ENCODE peak calls at places on chromosomes 1 and 21, in eight cellular contexts. One of them, this sample, is unnamed.

GRCh38 chr1:202286622-202287097 is 55.1 kb downstream of the UBE2T start:
- DNase-seq in AG04450: no peak
- DNase-seq in prostate gland: no peak
- DNase-seq in tibial nerve: no peak
- DNase-seq in neural progenitor cell: no peak
- DNase-seq in fibroblast of lung: peak
- DNase-seq in HFF-Myc: peak
- DNase-seq in foreskin fibroblast: peak
- DNase-seq in this sample: peak

GRCh38 chr1:159826436-159827101 is at the start of gene SLAMF8:
- DNase-seq in AG04450: no peak
- DNase-seq in prostate gland: no peak
- DNase-seq in tibial nerve: peak
- DNase-seq in neural progenitor cell: no peak
- DNase-seq in fibroblast of lung: no peak
- DNase-seq in HFF-Myc: no peak
- DNase-seq in foreskin fibroblast: no peak
- DNase-seq in this sample: no peak

GRCh38 chr1:51516639-51517158 is 2.4 kb downstream of the EPS15 start:
- DNase-seq in AG04450: no peak
- DNase-seq in prostate gland: no peak
- DNase-seq in tibial nerve: no peak
- DNase-seq in neural progenitor cell: no peak
- DNase-seq in fibroblast of lung: no peak
- DNase-seq in HFF-Myc: no peak
- DNase-seq in foreskin fibroblast: peak
- DNase-seq in this sample: peak

GRCh38 chr1:77202746-77203145 is 16.5 kb downstream of the PIGK start:
- DNase-seq in AG04450: no peak
- DNase-seq in prostate gland: no peak
- DNase-seq in tibial nerve: no peak
- DNase-seq in neural progenitor cell: no peak
- DNase-seq in fibroblast of lung: no peak
- DNase-seq in HFF-Myc: no peak
- DNase-seq in foreskin fibroblast: no peak
- DNase-seq in this sample: peak

GRCh38 chr1:113542221-113542701 is 151.9 kb downstream of the MAGI3 start:
- DNase-seq in AG04450: peak
- DNase-seq in prostate gland: no peak
- DNase-seq in tibial nerve: no peak
- DNase-seq in neural progenitor cell: no peak
- DNase-seq in fibroblast of lung: peak
- DNase-seq in HFF-Myc: peak
- DNase-seq in foreskin fibroblast: peak
- DNase-seq in this sample: peak

GRCh38 chr1:76587213-76587612 is 280.1 kb upstream of the ST6GALNAC5 start:
- DNase-seq in AG04450: no peak
- DNase-seq in prostate gland: no peak
- DNase-seq in tibial nerve: no peak
- DNase-seq in neural progenitor cell: no peak
- DNase-seq in fibroblast of lung: no peak
- DNase-seq in HFF-Myc: no peak
- DNase-seq in foreskin fibroblast: no peak
- DNase-seq in this sample: no peak

GRCh38 chr1:204096931-204097330 is 24.0 kb downstream of the SOX13 start:
- DNase-seq in AG04450: no peak
- DNase-seq in prostate gland: no peak
- DNase-seq in tibial nerve: no peak
- DNase-seq in neural progenitor cell: no peak
- DNase-seq in fibroblast of lung: no peak
- DNase-seq in HFF-Myc: no peak
- DNase-seq in foreskin fibroblast: no peak
- DNase-seq in this sample: no peak

GRCh38 chr1:197469620-197470210 is 201.7 kb downstream of the CRB1 start:
- DNase-seq in AG04450: no peak
- DNase-seq in prostate gland: no peak
- DNase-seq in tibial nerve: no peak
- DNase-seq in neural progenitor cell: no peak
- DNase-seq in fibroblast of lung: no peak
- DNase-seq in HFF-Myc: no peak
- DNase-seq in foreskin fibroblast: no peak
- DNase-seq in this sample: no peak

GRCh38 chr1:156504062-156504813 is 3.7 kb upstream of the MEF2D start:
- DNase-seq in AG04450: no peak
- DNase-seq in prostate gland: no peak
- DNase-seq in tibial nerve: no peak
- DNase-seq in neural progenitor cell: no peak
- DNase-seq in fibroblast of lung: no peak
- DNase-seq in HFF-Myc: no peak
- DNase-seq in foreskin fibroblast: peak
- DNase-seq in this sample: no peak

GRCh38 chr1:39818482-39818881 is 29.8 kb upstream of the BMP8B start:
- DNase-seq in AG04450: no peak
- DNase-seq in prostate gland: no peak
- DNase-seq in tibial nerve: no peak
- DNase-seq in neural progenitor cell: no peak
- DNase-seq in fibroblast of lung: no peak
- DNase-seq in HFF-Myc: no peak
- DNase-seq in foreskin fibroblast: no peak
- DNase-seq in this sample: no peak

DNA sequence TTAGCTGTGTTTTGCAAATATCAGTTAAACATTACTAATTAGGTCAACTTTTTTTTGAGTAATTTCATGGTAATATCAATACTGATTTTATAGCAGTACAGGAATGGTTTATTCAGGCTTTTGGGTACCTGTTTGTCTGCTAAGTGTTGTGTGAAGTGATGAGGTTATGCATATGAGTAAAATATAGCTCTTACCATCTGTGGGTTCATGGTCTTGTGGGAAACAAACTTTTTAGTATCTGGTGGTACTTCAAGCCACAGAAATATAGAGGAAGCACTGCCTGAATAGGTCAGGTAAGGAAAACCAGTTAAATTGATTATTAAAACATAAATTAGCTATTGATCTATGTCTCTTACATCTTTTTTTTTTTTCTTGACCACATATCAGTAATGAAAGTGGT is 113.9 kb downstream of the RABGAP1L start:
- DNase-seq in AG04450: no peak
- DNase-seq in prostate gland: no peak
- DNase-seq in tibial nerve: no peak
- DNase-seq in neural progenitor cell: no peak
- DNase-seq in fibroblast of lung: no peak
- DNase-seq in HFF-Myc: no peak
- DNase-seq in foreskin fibroblast: no peak
- DNase-seq in this sample: no peak
- H3K4me3 ChIP-seq in AG04450: no peak
- H3K4me3 ChIP-seq in prostate gland: no peak
- H3K4me3 ChIP-seq in tibial nerve: no peak
- H3K4me3 ChIP-seq in neural progenitor cell: no peak
- H3K4me3 ChIP-seq in fibroblast of lung: no peak
- H3K4me3 ChIP-seq in HFF-Myc: no peak
- H3K4me3 ChIP-seq in foreskin fibroblast: no peak
- H3K4me3 ChIP-seq in this sample: no peak

DNA sequence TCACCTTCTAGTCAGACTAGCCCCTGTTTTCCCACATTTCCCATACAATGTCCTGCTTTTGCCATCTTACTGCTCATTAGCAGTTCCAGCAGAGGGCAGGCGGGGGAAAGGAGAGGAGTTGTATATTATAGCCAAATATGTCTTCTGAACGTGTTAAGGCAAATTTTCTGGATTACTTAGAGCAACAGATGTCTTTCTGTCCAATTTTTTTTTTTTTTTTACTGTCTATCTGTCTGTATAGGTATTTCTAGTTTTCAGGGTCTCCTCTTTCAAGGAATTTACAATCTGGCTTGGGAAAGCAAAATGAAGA is 30.0 kb upstream of the DDAH1 start:
- DNase-seq in AG04450: no peak
- DNase-seq in prostate gland: peak
- DNase-seq in tibial nerve: peak
- DNase-seq in neural progenitor cell: peak
- DNase-seq in fibroblast of lung: peak
- DNase-seq in HFF-Myc: no peak
- DNase-seq in foreskin fibroblast: peak
- DNase-seq in this sample: peak
- TF ChIP-seq CTCF in AG04450: peak
- TF ChIP-seq CTCF in prostate gland: peak
- TF ChIP-seq CTCF in tibial nerve: peak
- TF ChIP-seq CTCF in neural progenitor cell: peak
- TF ChIP-seq CTCF in fibroblast of lung: peak
- TF ChIP-seq CTCF in HFF-Myc: peak
- TF ChIP-seq CTCF in foreskin fibroblast: peak
- TF ChIP-seq CTCF in this sample: peak

GRCh38 chr1:61078611-61079010 is 3.8 kb upstream of the NFIA start:
- DNase-seq in AG04450: no peak
- DNase-seq in prostate gland: no peak
- DNase-seq in tibial nerve: no peak
- DNase-seq in neural progenitor cell: no peak
- DNase-seq in fibroblast of lung: no peak
- DNase-seq in HFF-Myc: no peak
- DNase-seq in foreskin fibroblast: no peak
- DNase-seq in this sample: peak
- H3K4me3 ChIP-seq in AG04450: no peak
- H3K4me3 ChIP-seq in prostate gland: no peak
- H3K4me3 ChIP-seq in tibial nerve: peak
- H3K4me3 ChIP-seq in neural progenitor cell: no peak
- H3K4me3 ChIP-seq in fibroblast of lung: peak
- H3K4me3 ChIP-seq in HFF-Myc: peak
- H3K4me3 ChIP-seq in foreskin fibroblast: peak
- H3K4me3 ChIP-seq in this sample: peak

GRCh38 chr1:16618719-16619118 is 5.4 kb upstream of the NBPF1 start:
- DNase-seq in AG04450: no peak
- DNase-seq in prostate gland: no peak
- DNase-seq in tibial nerve: no peak
- DNase-seq in neural progenitor cell: peak
- DNase-seq in fibroblast of lung: no peak
- DNase-seq in HFF-Myc: no peak
- DNase-seq in foreskin fibroblast: no peak
- DNase-seq in this sample: no peak
- TF ChIP-seq CTCF in AG04450: no peak
- TF ChIP-seq CTCF in prostate gland: no peak
- TF ChIP-seq CTCF in tibial nerve: no peak
- TF ChIP-seq CTCF in neural progenitor cell: peak
- TF ChIP-seq CTCF in fibroblast of lung: no peak
- TF ChIP-seq CTCF in HFF-Myc: no peak
- TF ChIP-seq CTCF in foreskin fibroblast: no peak
- TF ChIP-seq CTCF in this sample: no peak

GRCh38 chr21:36850372-36850771 is 116.1 kb downstream of the HLCS start:
- DNase-seq in AG04450: no peak
- DNase-seq in prostate gland: no peak
- DNase-seq in tibial nerve: no peak
- DNase-seq in neural progenitor cell: no peak
- DNase-seq in fibroblast of lung: no peak
- DNase-seq in HFF-Myc: no peak
- DNase-seq in foreskin fibroblast: no peak
- DNase-seq in this sample: no peak

GRCh38 chr21:36849461-36849860 is 117.0 kb downstream of the HLCS start:
- DNase-seq in AG04450: no peak
- DNase-seq in prostate gland: no peak
- DNase-seq in tibial nerve: no peak
- DNase-seq in neural progenitor cell: no peak
- DNase-seq in fibroblast of lung: no peak
- DNase-seq in HFF-Myc: no peak
- DNase-seq in foreskin fibroblast: no peak
- DNase-seq in this sample: no peak

GRCh38 chr21:36847189-36847588 is 119.3 kb downstream of the HLCS start:
- DNase-seq in AG04450: peak
- DNase-seq in prostate gland: peak
- DNase-seq in tibial nerve: no peak
- DNase-seq in neural progenitor cell: no peak
- DNase-seq in fibroblast of lung: peak
- DNase-seq in HFF-Myc: peak
- DNase-seq in foreskin fibroblast: peak
- DNase-seq in this sample: peak

GRCh38 chr21:36851121-36851520 is 115.3 kb downstream of the HLCS start:
- DNase-seq in AG04450: no peak
- DNase-seq in prostate gland: no peak
- DNase-seq in tibial nerve: no peak
- DNase-seq in neural progenitor cell: no peak
- DNase-seq in fibroblast of lung: no peak
- DNase-seq in HFF-Myc: no peak
- DNase-seq in foreskin fibroblast: no peak
- DNase-seq in this sample: no peak

GRCh38 chr21:36848875-36849274 is 117.6 kb downstream of the HLCS start:
- DNase-seq in AG04450: no peak
- DNase-seq in prostate gland: no peak
- DNase-seq in tibial nerve: no peak
- DNase-seq in neural progenitor cell: no peak
- DNase-seq in fibroblast of lung: no peak
- DNase-seq in HFF-Myc: no peak
- DNase-seq in foreskin fibroblast: no peak
- DNase-seq in this sample: no peak
- H3K4me3 ChIP-seq in AG04450: no peak
- H3K4me3 ChIP-seq in prostate gland: no peak
- H3K4me3 ChIP-seq in tibial nerve: no peak
- H3K4me3 ChIP-seq in neural progenitor cell: no peak
- H3K4me3 ChIP-seq in fibroblast of lung: no peak
- H3K4me3 ChIP-seq in HFF-Myc: no peak
- H3K4me3 ChIP-seq in foreskin fibroblast: no peak
- H3K4me3 ChIP-seq in this sample: no peak

GRCh38 chr1:223504741-223505140 is 111.5 kb downstream of the CCDC185 start:
- DNase-seq in AG04450: peak
- DNase-seq in prostate gland: no peak
- DNase-seq in tibial nerve: no peak
- DNase-seq in neural progenitor cell: no peak
- DNase-seq in fibroblast of lung: peak
- DNase-seq in HFF-Myc: peak
- DNase-seq in foreskin fibroblast: peak
- DNase-seq in this sample: peak

GRCh38 chr1:223508819-223509218 is 115.6 kb downstream of the CCDC185 start:
- DNase-seq in AG04450: no peak
- DNase-seq in prostate gland: no peak
- DNase-seq in tibial nerve: no peak
- DNase-seq in neural progenitor cell: no peak
- DNase-seq in fibroblast of lung: no peak
- DNase-seq in HFF-Myc: no peak
- DNase-seq in foreskin fibroblast: no peak
- DNase-seq in this sample: no peak

GRCh38 chr1:223500560-223501425 is 107.6 kb downstream of the CCDC185 start:
- DNase-seq in AG04450: peak
- DNase-seq in prostate gland: peak
- DNase-seq in tibial nerve: no peak
- DNase-seq in neural progenitor cell: no peak
- DNase-seq in fibroblast of lung: peak
- DNase-seq in HFF-Myc: peak
- DNase-seq in foreskin fibroblast: peak
- DNase-seq in this sample: peak

DNA sequence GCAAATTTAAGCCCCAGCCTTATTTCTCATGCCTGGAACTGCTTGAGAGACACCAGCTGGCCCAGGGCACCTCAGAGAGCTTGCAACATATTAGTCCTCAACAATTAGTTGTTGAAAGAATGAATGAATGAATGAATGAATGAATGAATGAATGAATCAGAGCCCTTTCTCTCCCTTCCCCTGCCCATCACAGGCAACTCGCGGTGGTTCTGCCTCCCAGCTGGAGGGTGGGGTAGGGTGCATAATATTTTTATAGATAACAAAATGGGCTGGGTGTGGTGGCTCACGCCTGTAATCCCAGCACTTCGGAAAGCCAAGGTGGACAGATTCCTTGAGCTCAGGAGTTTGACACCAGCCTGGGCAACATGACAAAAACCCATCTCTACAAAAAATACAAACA is 110.1 kb downstream of the CCDC185 start:
- DNase-seq in AG04450: no peak
- DNase-seq in prostate gland: no peak
- DNase-seq in tibial nerve: no peak
- DNase-seq in neural progenitor cell: no peak
- DNase-seq in fibroblast of lung: no peak
- DNase-seq in HFF-Myc: no peak
- DNase-seq in foreskin fibroblast: no peak
- DNase-seq in this sample: no peak
- TF ChIP-seq CTCF in AG04450: no peak
- TF ChIP-seq CTCF in prostate gland: no peak
- TF ChIP-seq CTCF in tibial nerve: no peak
- TF ChIP-seq CTCF in neural progenitor cell: no peak
- TF ChIP-seq CTCF in fibroblast of lung: no peak
- TF ChIP-seq CTCF in HFF-Myc: no peak
- TF ChIP-seq CTCF in foreskin fibroblast: no peak
- TF ChIP-seq CTCF in this sample: no peak